ENCODE peak calls at places on chromosomes 3 and 15, in six cellular contexts. T is GM06990; Z is stimulated activated CD4-positive, alpha-beta T cell treated with anti-CD3 and anti-CD28 coated beads, Interleukin-1b, Interleukin-23, amount 100 ng/mL, for 4 hours; I is naive thymus-derived CD8-positive, alpha-beta T cell; G is tibial nerve; O is activated CD8-positive, alpha-beta memory T cell treated with anti-CD3 and anti-CD28 coated beads for 48 hours. C is an unnamed sample.

GRCh38 chr3:66411436-66411835 is 89.4 kb downstream of the LRIG1 start:
- DNase-seq in Z (no peak), G (no peak), T (no peak), I (no peak), O (no peak), C (no peak)

GRCh38 chr3:71066356-71066755 is 517.2 kb downstream of the FOXP1 start:
- DNase-seq in I (peak), Z (no peak), T (no peak), G (no peak), O (no peak), C (no peak)

GRCh38 chr15:60408438-60409105 is 10.8 kb upstream of the ANXA2 start:
- DNase-seq in O (no peak), G (no peak), Z (no peak), T (peak), I (no peak), C (peak)

GRCh38 chr15:43218908-43219706 is 1.7 kb downstream of the EPB42 start:
- DNase-seq in Z (no peak), I (no peak), T (no peak), G (no peak), O (no peak), C (no peak)

GRCh38 chr3:40243056-40243455 is 66.5 kb upstream of the EIF1B start:
- DNase-seq in T (no peak), G (no peak), Z (no peak), I (no peak), O (no peak), C (no peak)

GRCh38 chr3:139281512-139282196 is 62.2 kb upstream of the MRPS22 start:
- DNase-seq in T (no peak), G (no peak), O (no peak), I (no peak), Z (no peak), C (no peak)

GRCh38 chr3:169556909-169557308 is 106.6 kb downstream of the MECOM start:
- DNase-seq in O (no peak), I (no peak), T (no peak), G (no peak), Z (no peak), C (no peak)

GRCh38 chr15:70636540-70637165 is 126.7 kb downstream of the UACA start:
- DNase-seq in G (no peak), T (no peak), O (no peak), I (no peak), Z (no peak), C (no peak)

GRCh38 chr15:89946681-89947313 is 34.0 kb upstream of the ARPIN start:
- DNase-seq in G (no peak), Z (no peak), T (no peak), O (no peak), I (no peak), C (no peak)

GRCh38 chr15:101121511-101122090 is 130.2 kb downstream of the CHSY1 start:
- DNase-seq in O (no peak), G (peak), T (peak), Z (peak), I (peak), C (peak)